ENCODE peak calls at places on chromosomes 12 and 14, in six cellular contexts. Z is testis, R is transverse colon, K is ovary, X is stomach, U is Peyer's patch. F is an unnamed sample. For H3K36me3, the result is how much of the 10 kb centered on the place peaks cover.

GRCh38 chr12:43501705-43502104 is 50.3 kb downstream of the ADAMTS20 start:
- DNase-seq in K (no peak), R (no peak), U (no peak), X (no peak), Z (no peak), F (no peak)

GRCh38 chr12:80277732-80278131 is 166.3 kb upstream of the PTPRQ start:
- DNase-seq in Z (no peak), K (no peak), X (no peak), U (no peak), R (no peak), F (no peak)

GRCh38 chr12:70265132-70265531 is 21.9 kb downstream of the CNOT2 start:
- DNase-seq in U (no peak), R (no peak), Z (no peak), K (no peak), X (no peak), F (no peak)

GRCh38 chr14:106129274-106129673 is 602.9 kb downstream of the TMEM121 start:
- DNase-seq in K (no peak), U (peak), Z (no peak), R (no peak), X (no peak), F (no peak)

GRCh38 chr14:55746533-55746932 is 166.5 kb downstream of the KTN1 start:
- DNase-seq in K (no peak), Z (no peak), R (no peak), X (no peak), U (no peak), F (no peak)

GRCh38 chr12:11661491-11662085 is 12.1 kb downstream of the ETV6 start:
- DNase-seq in X (peak), K (no peak), U (no peak), R (no peak), Z (no peak), F (no peak)

GRCh38 chr14:102929349-102930137 is 7.1 kb downstream of the AMN start:
- DNase-seq in U (no peak), X (no peak), R (peak), K (no peak), Z (no peak), F (no peak)

GRCh38 chr12:104669057-104669770 is 212.5 kb downstream of the CHST11 start:
- DNase-seq in R (peak), U (no peak), X (peak), K (peak), Z (peak), F (no peak)

GRCh38 chr12:51922146-51922545 is 14.8 kb downstream of the ACVRL1 start:
- DNase-seq in X (no peak), U (peak), Z (no peak), R (no peak), K (no peak), F (no peak)

GRCh38 chr12:94025730-94026129 is 122.6 kb upstream of the PLXNC1 start:
- DNase-seq in X (no peak), U (no peak), K (no peak), R (no peak), Z (peak), F (no peak)

GRCh38 chr12:114269153-114269552 is 136.8 kb downstream of the TBX5 start:
- DNase-seq in R (no peak), U (no peak), X (no peak), K (no peak), Z (no peak), F (no peak)

GRCh38 chr12:2156333-2156732 is 103.5 kb downstream of the CACNA1C start:
- DNase-seq in K (no peak), U (no peak), R (no peak), Z (no peak), X (no peak), F (no peak)

GRCh38 chr14:95222151-95222631 is 64.9 kb upstream of the DICER1 start:
- DNase-seq in K (no peak), R (no peak), U (no peak), Z (no peak), X (no peak), F (no peak)

GRCh38 chr14:103523583-103523969 is 946 bp upstream of the CKB start:
- DNase-seq in U (no peak), Z (no peak), R (no peak), X (no peak), K (no peak), F (no peak)

GRCh38 chr14:68473794-68474193 is 319.1 kb downstream of the ZFP36L1 start:
- DNase-seq in K (no peak), R (no peak), Z (no peak), U (no peak), X (no peak), F (no peak)

GRCh38 chr12:56719056-56719455 is 6.0 kb downstream of the NACA start:
- DNase-seq in Z (no peak), K (no peak), R (no peak), X (no peak), U (no peak), F (no peak)

GRCh38 chr12:132176920-132177551 is 32.8 kb downstream of the NOC4L start:
- DNase-seq in R (no peak), X (no peak), U (no peak), K (no peak), Z (no peak), F (peak)

GRCh38 chr12:78489990-78490389 is 374.6 kb upstream of the SYT1 start:
- DNase-seq in Z (no peak), K (no peak), U (no peak), X (no peak), R (no peak), F (no peak)

GRCh38 chr12:132342322-132342721 is 12.9 kb upstream of the GALNT9 start:
- DNase-seq in R (no peak), X (no peak), U (no peak), Z (no peak), K (no peak), F (no peak)

GRCh38 chr12:119239040-119239439 is 60.3 kb downstream of the HSPB8 start:
- DNase-seq in U (no peak), X (no peak), Z (no peak), K (no peak), R (no peak), F (no peak)

GRCh38 chr12:25730489-25731349 is 177.6 kb upstream of the LMNTD1 start:
- DNase-seq in R (no peak), Z (no peak), X (no peak), U (no peak), K (no peak), F (no peak)

GRCh38 chr14:58296731-58297130 is 1.6 kb upstream of the ARID4A start:
- DNase-seq in U (no peak), Z (no peak), R (no peak), K (no peak), X (no peak), F (no peak)

GRCh38 chr12:11812558-11813421 is 163.3 kb downstream of the ETV6 start:
- DNase-seq in R (peak), X (no peak), U (peak), K (no peak), Z (no peak), F (peak)

GRCh38 chr12:19760611-19761010 is 321.3 kb downstream of the AEBP2 start:
- DNase-seq in R (no peak), Z (no peak), X (no peak), K (no peak), U (no peak), F (no peak)

GRCh38 chr12:31597066-31597465 is 6.1 kb upstream of the DENND5B start:
- DNase-seq in U (no peak), R (no peak), K (no peak), Z (no peak), X (no peak), F (no peak)

GRCh38 chr12:21169878-21170472 is 39.0 kb downstream of the SLCO1B1 start:
- DNase-seq in X (peak), K (no peak), Z (peak), U (peak), R (peak), F (no peak)

GRCh38 chr12:21165048-21165447 is 34.1 kb downstream of the SLCO1B1 start:
- DNase-seq in U (no peak), X (no peak), R (no peak), K (no peak), Z (no peak), F (no peak)
- TF ChIP-seq POLR2A in U (no peak), X (no peak), R (no peak), K (no peak), Z (no peak), F (no peak)

DNA sequence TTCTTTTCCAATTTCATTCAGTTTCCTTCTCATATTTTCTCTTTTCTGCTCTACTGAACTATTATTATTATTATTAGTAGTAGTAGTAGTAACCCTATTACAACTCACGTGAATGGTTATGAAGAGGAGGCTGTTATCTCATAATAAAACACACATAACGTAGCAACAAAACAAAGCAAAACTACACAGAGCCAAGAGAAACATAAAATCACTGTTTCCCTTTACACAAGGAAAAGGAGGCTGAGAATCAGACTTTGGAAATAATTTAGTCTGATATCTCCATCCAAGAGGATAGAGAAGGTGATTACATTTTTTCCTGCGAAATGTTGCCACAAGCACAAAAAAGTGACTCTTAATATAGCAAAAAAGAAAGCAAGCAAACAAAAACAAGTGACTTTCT is 975.8 kb upstream of the FLRT2 start:
- DNase-seq in X (no peak), R (no peak), U (no peak), Z (no peak), K (no peak), F (no peak)
- H3K4me3 ChIP-seq in X (no peak), R (no peak), U (no peak), Z (no peak), K (no peak), F (no peak)

GRCh38 chr14:101196051-101196450 is 292.5 kb upstream of the RTL1 start:
- DNase-seq in Z (no peak), U (peak), R (no peak), X (peak), K (no peak), F (peak)
- H3K36me3 ChIP-seq in Z (under half), U (under half), R (under half), X (under half), K (under half), F (under half)

GRCh38 chr12:68364893-68365725 is 32.9 kb upstream of the MDM1 start:
- DNase-seq in Z (peak), U (peak), R (peak), K (peak), X (peak), F (peak)
- TF ChIP-seq POLR2A in Z (no peak), U (peak), R (peak), K (no peak), X (no peak), F (no peak)

DNA sequence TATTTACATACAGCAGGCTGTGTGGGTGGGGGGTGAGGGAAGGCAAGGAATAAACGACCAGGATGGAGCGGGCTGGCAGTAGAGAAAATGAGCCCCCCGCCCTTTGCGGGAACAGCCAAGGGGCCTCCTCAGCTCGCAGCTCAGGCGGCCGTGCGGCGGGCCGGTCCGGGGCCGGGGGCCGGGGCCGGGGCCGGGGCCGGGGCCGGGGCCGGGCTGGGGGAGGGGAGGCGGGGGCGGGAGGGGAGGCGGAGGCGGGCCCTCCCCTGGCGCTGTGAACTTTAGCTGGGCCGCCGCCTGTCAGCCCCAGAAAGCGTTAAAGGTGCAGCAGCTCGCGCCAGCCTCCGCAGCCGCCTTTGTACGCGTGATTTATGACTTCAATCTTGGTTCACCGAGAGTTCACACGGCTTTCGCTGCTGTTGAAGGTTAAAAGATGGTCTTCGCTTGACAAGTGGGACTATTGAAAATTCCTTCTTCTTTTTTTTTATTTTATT is 28.8 kb downstream of the HOXC4 start:
- DNase-seq in X (peak), R (peak), U (peak), K (peak), Z (peak), F (peak)
- H3K4me3 ChIP-seq in X (peak), R (peak), U (peak), K (peak), Z (peak), F (peak)

GRCh38 chr12:54253240-54253639 is 26.7 kb downstream of the CBX5 start:
- DNase-seq in Z (no peak), U (no peak), X (no peak), K (no peak), R (no peak), F (no peak)

GRCh38 chr12:54258286-54258685 is 21.6 kb downstream of the CBX5 start:
- DNase-seq in U (no peak), K (no peak), R (no peak), Z (no peak), X (no peak), F (no peak)

GRCh38 chr12:54259194-54260011 is 20.5 kb downstream of the CBX5 start:
- DNase-seq in U (peak), K (peak), R (peak), X (peak), Z (peak), F (peak)

GRCh38 chr12:54261817-54262402 is 18.0 kb downstream of the CBX5 start:
- DNase-seq in Z (no peak), K (no peak), X (no peak), U (no peak), R (no peak), F (no peak)

GRCh38 chr12:54257332-54257731 is 22.6 kb downstream of the CBX5 start:
- DNase-seq in R (no peak), X (no peak), U (no peak), K (no peak), Z (no peak), F (no peak)
- H3K36me3 ChIP-seq in R (under half), X (under half), U (under half), K (under half), Z (under half), F (under half)

DNA sequence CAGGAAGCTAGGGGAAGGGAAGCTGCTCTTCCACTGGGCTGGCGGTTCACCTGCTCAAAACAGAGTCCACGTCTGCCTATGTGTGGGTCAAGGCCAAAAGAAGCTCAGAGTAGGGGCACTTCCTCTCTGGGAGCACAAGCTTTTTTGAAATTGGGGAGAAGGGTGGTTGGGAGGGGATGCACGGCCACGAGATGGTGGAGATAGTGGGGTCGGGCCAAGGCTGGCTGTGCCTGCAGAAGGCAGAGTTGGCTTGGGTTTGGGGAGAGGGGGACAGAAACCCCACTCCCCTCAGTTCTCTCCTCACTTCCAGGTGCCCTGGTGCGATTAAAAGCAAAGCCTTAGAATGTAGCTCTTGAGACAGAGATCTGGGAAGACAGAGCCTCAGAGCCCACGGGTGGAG is 1.8 kb upstream of the NOS1 start:
- DNase-seq in R (no peak), U (no peak), K (no peak), X (no peak), Z (no peak), F (peak)
- TF ChIP-seq POLR2A in R (no peak), U (no peak), K (no peak), X (no peak), Z (no peak), F (no peak)

F was measured in spleen.